ENCODE peak calls at places on chromosomes 5 and 9, in six cellular contexts. Y, Z, H, X, O and A are unnamed samples.

GRCh38 chr9:91332476-91333231 is 29.1 kb downstream of the AUH start:
- DNase-seq in Y (no peak), Z (no peak), H (no peak), X (no peak), O (no peak), A (no peak)

GRCh38 chr5:161547573-161548471 is 1.3 kb upstream of the GABRB2 start:
- DNase-seq in Y (no peak), Z (no peak), H (no peak), X (no peak), O (peak), A (no peak)

GRCh38 chr5:167720676-167721260 is 570.7 kb upstream of the WWC1 start:
- DNase-seq in Y (peak), Z (peak), H (no peak), X (no peak), O (no peak), A (no peak)

GRCh38 chr9:127979333-127980055 is 1.3 kb downstream of the EEIG1 start:
- DNase-seq in Y (no peak), Z (peak), H (no peak), X (peak), O (peak), A (no peak)

GRCh38 chr5:151880304-151880703 is 44.3 kb downstream of the GLRA1 start:
- DNase-seq in Y (no peak), Z (no peak), H (no peak), X (no peak), O (no peak), A (no peak)

GRCh38 chr5:180080670-180081280 is 9.2 kb upstream of the RNF130 start:
- DNase-seq in Y (no peak), Z (no peak), H (no peak), X (peak), O (no peak), A (no peak)

GRCh38 chr5:119355244-119355635 is 579 bp upstream of the TNFAIP8 start:
- DNase-seq in Y (no peak), Z (no peak), H (no peak), X (peak), O (peak), A (no peak)

GRCh38 chr5:39464096-39464495 is 39.3 kb upstream of the DAB2 start:
- DNase-seq in Y (no peak), Z (no peak), H (no peak), X (no peak), O (no peak), A (no peak)

GRCh38 chr9:95047452-95048224 is 269.9 kb downstream of the FANCC start:
- DNase-seq in Y (no peak), Z (no peak), H (no peak), X (no peak), O (no peak), A (no peak)

GRCh38 chr5:72324186-72324825 is 4.1 kb downstream of the PTCD2 start:
- DNase-seq in Y (no peak), Z (no peak), H (no peak), X (no peak), O (no peak), A (no peak)

GRCh38 chr9:5554254-5554653 is 43.9 kb downstream of the PDCD1LG2 start:
- DNase-seq in Y (no peak), Z (no peak), H (no peak), X (no peak), O (peak), A (peak)

GRCh38 chr5:175718401-175719108 is 60.7 kb downstream of the HRH2 start:
- DNase-seq in Y (no peak), Z (peak), H (peak), X (peak), O (peak), A (peak)

GRCh38 chr9:129640086-129640870 is 1.7 kb downstream of the ASB6 start:
- DNase-seq in Y (no peak), Z (peak), H (peak), X (no peak), O (no peak), A (no peak)

GRCh38 chr5:171080151-171080938 is 218.5 kb downstream of the RANBP17 start:
- DNase-seq in Y (no peak), Z (no peak), H (peak), X (no peak), O (no peak), A (no peak)

GRCh38 chr5:74371621-74372020 is 268.9 kb downstream of the ENC1 start:
- DNase-seq in Y (no peak), Z (no peak), H (no peak), X (no peak), O (no peak), A (no peak)